ENCODE peak calls at places on chromosomes 12 and 14, in ten cellular contexts. One of them, this sample, is unnamed.

GRCh38 chr14:102185360-102185759 is 45.7 kb downstream of the WDR20 start:
- DNase-seq in body of pancreas: no peak
- DNase-seq in right lobe of liver: no peak
- DNase-seq in adrenal gland: no peak
- DNase-seq in prostate gland: no peak
- DNase-seq in endothelial cell of umbilical vein: no peak
- DNase-seq in stomach: peak; percentile 58
- DNase-seq in tibial nerve: no peak
- DNase-seq in esophagus muscularis mucosa: no peak
- DNase-seq in K562: no peak
- DNase-seq in this sample: no peak

GRCh38 chr12:53695148-53696138 is 19.6 kb upstream of the ATP5MC2 start:
- DNase-seq in endothelial cell of umbilical vein: peak; percentile 55
- DNase-seq in stomach: peak; percentile 46
- DNase-seq in K562: peak; percentile 63
- DNase-seq in body of pancreas: peak; percentile 28
- DNase-seq in right lobe of liver: peak; percentile 27
- DNase-seq in tibial nerve: no peak
- DNase-seq in esophagus muscularis mucosa: no peak
- DNase-seq in prostate gland: no peak
- DNase-seq in adrenal gland: no peak
- DNase-seq in this sample: no peak

GRCh38 chr14:55062517-55063351 is 11.3 kb downstream of the MAPK1IP1L start:
- DNase-seq in esophagus muscularis mucosa: no peak
- DNase-seq in stomach: no peak
- DNase-seq in body of pancreas: no peak
- DNase-seq in right lobe of liver: no peak
- DNase-seq in endothelial cell of umbilical vein: no peak
- DNase-seq in tibial nerve: no peak
- DNase-seq in adrenal gland: peak; percentile 49
- DNase-seq in prostate gland: no peak
- DNase-seq in K562: no peak
- DNase-seq in this sample: no peak

GRCh38 chr12:106296179-106296877 is 6.2 kb upstream of the TCP11L2 start:
- DNase-seq in endothelial cell of umbilical vein: no peak
- DNase-seq in prostate gland: no peak
- DNase-seq in K562: no peak
- DNase-seq in tibial nerve: no peak
- DNase-seq in right lobe of liver: no peak
- DNase-seq in esophagus muscularis mucosa: no peak
- DNase-seq in body of pancreas: no peak
- DNase-seq in adrenal gland: no peak
- DNase-seq in stomach: no peak
- DNase-seq in this sample: no peak

GRCh38 chr12:61536525-61536924 is 723.7 kb upstream of the USP15 start:
- DNase-seq in tibial nerve: no peak
- DNase-seq in endothelial cell of umbilical vein: no peak
- DNase-seq in adrenal gland: peak; percentile 27
- DNase-seq in body of pancreas: peak; percentile 50
- DNase-seq in right lobe of liver: no peak
- DNase-seq in stomach: no peak
- DNase-seq in K562: no peak
- DNase-seq in prostate gland: no peak
- DNase-seq in esophagus muscularis mucosa: no peak
- DNase-seq in this sample: no peak

GRCh38 chr12:132162508-132163031 is 18.3 kb downstream of the NOC4L start:
- DNase-seq in body of pancreas: no peak
- DNase-seq in tibial nerve: no peak
- DNase-seq in adrenal gland: peak; percentile 22
- DNase-seq in right lobe of liver: peak; percentile 82
- DNase-seq in prostate gland: no peak
- DNase-seq in stomach: no peak
- DNase-seq in endothelial cell of umbilical vein: no peak
- DNase-seq in K562: no peak
- DNase-seq in esophagus muscularis mucosa: no peak
- DNase-seq in this sample: no peak

GRCh38 chr12:54526800-54527630 is 22.4 kb upstream of the PDE1B start:
- DNase-seq in stomach: peak; percentile 39
- DNase-seq in esophagus muscularis mucosa: no peak
- DNase-seq in K562: peak; percentile 67
- DNase-seq in body of pancreas: peak; percentile 41
- DNase-seq in endothelial cell of umbilical vein: peak; percentile 40
- DNase-seq in right lobe of liver: no peak
- DNase-seq in prostate gland: no peak
- DNase-seq in tibial nerve: no peak
- DNase-seq in adrenal gland: peak; percentile 34
- DNase-seq in this sample: no peak

GRCh38 chr14:56494167-56494566 is 85.4 kb upstream of the TMEM260 start:
- DNase-seq in right lobe of liver: no peak
- DNase-seq in K562: no peak
- DNase-seq in body of pancreas: no peak
- DNase-seq in stomach: no peak
- DNase-seq in prostate gland: no peak
- DNase-seq in adrenal gland: no peak
- DNase-seq in endothelial cell of umbilical vein: no peak
- DNase-seq in esophagus muscularis mucosa: peak; percentile 75
- DNase-seq in tibial nerve: no peak
- DNase-seq in this sample: no peak

DNA sequence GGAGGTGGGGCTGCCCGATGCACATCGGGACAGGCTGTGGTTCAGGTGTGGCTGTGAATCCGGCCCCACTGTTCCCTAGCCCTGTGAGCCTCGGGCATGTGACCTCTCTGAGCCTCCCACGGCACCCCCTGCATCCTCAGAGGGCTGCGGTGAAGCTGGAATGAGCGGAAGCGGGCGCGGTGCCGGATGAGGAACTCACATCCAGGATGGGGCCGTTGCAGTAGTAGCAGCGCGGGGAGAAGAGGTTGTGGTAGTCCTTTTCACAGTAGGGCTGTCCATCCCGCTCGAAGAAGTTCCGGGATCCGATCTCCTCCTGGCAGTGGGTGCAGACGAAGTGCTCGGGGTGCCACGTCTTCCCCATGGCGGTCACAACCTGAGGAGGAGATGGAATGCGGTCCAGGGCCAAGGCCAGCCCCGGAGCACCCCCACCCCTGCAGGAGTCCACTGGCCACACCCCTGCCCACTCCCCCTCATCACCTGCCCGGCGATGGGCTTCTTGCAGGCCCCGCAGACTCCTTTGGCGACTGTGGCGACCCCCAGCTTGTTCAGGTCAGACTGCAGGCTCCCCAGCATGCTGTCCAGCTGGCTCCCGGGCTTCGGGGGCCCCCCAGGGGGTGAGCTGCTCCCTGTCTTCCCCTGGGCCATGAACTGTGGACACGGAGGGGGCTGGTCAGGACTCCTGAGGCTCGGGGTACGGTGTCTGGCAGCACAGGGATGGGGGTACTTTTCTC is 13.9 kb upstream of the RPLP0 start:
- DNase-seq in body of pancreas: no peak
- DNase-seq in adrenal gland: no peak
- DNase-seq in K562: no peak
- DNase-seq in stomach: no peak
- DNase-seq in prostate gland: no peak
- DNase-seq in endothelial cell of umbilical vein: no peak
- DNase-seq in tibial nerve: no peak
- DNase-seq in esophagus muscularis mucosa: no peak
- DNase-seq in right lobe of liver: no peak
- DNase-seq in this sample: no peak
- TF ChIP-seq POLR2A in body of pancreas: no peak
- TF ChIP-seq POLR2A in adrenal gland: no peak
- TF ChIP-seq POLR2A in K562: no peak
- TF ChIP-seq POLR2A in stomach: no peak
- TF ChIP-seq POLR2A in prostate gland: no peak
- TF ChIP-seq POLR2A in endothelial cell of umbilical vein: no peak
- TF ChIP-seq POLR2A in tibial nerve: no peak
- TF ChIP-seq POLR2A in esophagus muscularis mucosa: no peak
- TF ChIP-seq POLR2A in right lobe of liver: no peak
- TF ChIP-seq POLR2A in this sample: no peak

GRCh38 chr12:49761677-49762467 is 20.5 kb downstream of the TMBIM6 start:
- DNase-seq in esophagus muscularis mucosa: no peak
- DNase-seq in body of pancreas: no peak
- DNase-seq in right lobe of liver: no peak
- DNase-seq in prostate gland: no peak
- DNase-seq in tibial nerve: no peak
- DNase-seq in adrenal gland: no peak
- DNase-seq in K562: no peak
- DNase-seq in stomach: no peak
- DNase-seq in endothelial cell of umbilical vein: no peak
- DNase-seq in this sample: no peak
- H3K27ac ChIP-seq in esophagus muscularis mucosa: no peak overlapping the region
- H3K27ac ChIP-seq in body of pancreas: no peak overlapping the region
- H3K27ac ChIP-seq in right lobe of liver: no peak overlapping the region
- H3K27ac ChIP-seq in prostate gland: no peak overlapping the region
- H3K27ac ChIP-seq in tibial nerve: no peak overlapping the region
- H3K27ac ChIP-seq in adrenal gland: no peak overlapping the region
- H3K27ac ChIP-seq in K562: no peak overlapping the region
- H3K27ac ChIP-seq in stomach: no peak overlapping the region
- H3K27ac ChIP-seq in endothelial cell of umbilical vein: no peak overlapping the region
- H3K27ac ChIP-seq in this sample: no peak overlapping the region

GRCh38 chr12:19428261-19428660 is 11.0 kb upstream of the AEBP2 start:
- DNase-seq in stomach: no peak
- DNase-seq in tibial nerve: no peak
- DNase-seq in prostate gland: no peak
- DNase-seq in adrenal gland: no peak
- DNase-seq in endothelial cell of umbilical vein: no peak
- DNase-seq in right lobe of liver: no peak
- DNase-seq in body of pancreas: no peak
- DNase-seq in K562: no peak
- DNase-seq in esophagus muscularis mucosa: no peak
- DNase-seq in this sample: no peak

GRCh38 chr12:19430988-19431387 is 8.3 kb upstream of the AEBP2 start:
- DNase-seq in tibial nerve: no peak
- DNase-seq in right lobe of liver: no peak
- DNase-seq in stomach: no peak
- DNase-seq in body of pancreas: no peak
- DNase-seq in esophagus muscularis mucosa: no peak
- DNase-seq in K562: no peak
- DNase-seq in adrenal gland: no peak
- DNase-seq in endothelial cell of umbilical vein: peak; percentile 37
- DNase-seq in prostate gland: no peak
- DNase-seq in this sample: no peak

GRCh38 chr12:19432309-19433170 is 6.8 kb upstream of the AEBP2 start:
- DNase-seq in prostate gland: no peak
- DNase-seq in esophagus muscularis mucosa: no peak
- DNase-seq in endothelial cell of umbilical vein: no peak
- DNase-seq in adrenal gland: no peak
- DNase-seq in body of pancreas: no peak
- DNase-seq in stomach: no peak
- DNase-seq in K562: no peak
- DNase-seq in tibial nerve: no peak
- DNase-seq in right lobe of liver: no peak
- DNase-seq in this sample: no peak

GRCh38 chr12:19434538-19434937 is 4.8 kb upstream of the AEBP2 start:
- DNase-seq in body of pancreas: no peak
- DNase-seq in right lobe of liver: no peak
- DNase-seq in stomach: no peak
- DNase-seq in endothelial cell of umbilical vein: no peak
- DNase-seq in K562: no peak
- DNase-seq in esophagus muscularis mucosa: peak; percentile 34
- DNase-seq in prostate gland: no peak
- DNase-seq in adrenal gland: no peak
- DNase-seq in tibial nerve: no peak
- DNase-seq in this sample: no peak

DNA sequence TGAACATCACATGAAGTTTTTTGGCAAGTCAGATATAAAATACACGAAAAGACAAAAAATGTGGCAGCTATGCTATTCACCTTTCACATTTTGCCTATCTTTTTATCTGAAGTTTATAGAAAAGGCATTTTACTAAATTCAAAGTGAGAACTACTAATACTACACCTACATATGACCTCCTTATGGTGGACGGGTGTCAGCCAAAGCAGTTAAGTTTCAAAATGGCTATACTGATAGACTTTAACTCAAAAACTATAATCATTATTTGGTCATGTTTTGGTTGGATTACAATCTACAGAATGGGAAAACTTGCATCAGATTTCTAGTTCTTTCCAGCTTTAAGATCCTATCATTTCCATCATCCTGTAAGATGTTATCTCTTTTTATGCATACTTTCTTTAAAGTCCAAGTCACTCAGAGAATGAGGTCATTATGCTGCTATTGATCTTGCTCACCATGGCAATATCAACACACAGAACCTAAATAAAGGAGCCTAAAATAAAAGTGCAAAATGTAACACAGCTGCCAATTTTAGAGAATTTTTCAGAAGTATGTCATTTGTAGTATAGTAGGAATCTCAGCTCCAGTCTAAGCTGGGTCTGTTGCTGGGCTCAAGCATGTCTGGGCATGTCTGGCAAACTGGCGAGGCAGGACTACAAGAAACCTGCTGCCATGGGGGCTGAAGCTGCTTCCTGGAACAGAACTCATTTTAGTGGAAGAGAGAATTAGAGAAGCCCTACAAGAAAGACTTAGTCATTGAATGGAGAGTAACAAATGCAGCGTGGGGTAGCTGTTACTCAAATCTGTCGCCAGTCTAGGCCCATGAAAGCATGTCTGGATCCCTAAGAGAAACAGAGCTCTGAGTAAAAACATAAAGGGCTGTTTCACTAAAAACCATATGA is 7.6 kb upstream of the AEBP2 start:
- DNase-seq in esophagus muscularis mucosa: no peak
- DNase-seq in body of pancreas: no peak
- DNase-seq in stomach: no peak
- DNase-seq in adrenal gland: no peak
- DNase-seq in prostate gland: peak; percentile 28
- DNase-seq in right lobe of liver: no peak
- DNase-seq in endothelial cell of umbilical vein: peak; percentile 75
- DNase-seq in K562: no peak
- DNase-seq in tibial nerve: no peak
- DNase-seq in this sample: no peak
- TF ChIP-seq POLR2A in esophagus muscularis mucosa: no peak
- TF ChIP-seq POLR2A in body of pancreas: no peak
- TF ChIP-seq POLR2A in stomach: no peak
- TF ChIP-seq POLR2A in adrenal gland: no peak
- TF ChIP-seq POLR2A in prostate gland: no peak
- TF ChIP-seq POLR2A in right lobe of liver: no peak
- TF ChIP-seq POLR2A in endothelial cell of umbilical vein: no peak
- TF ChIP-seq POLR2A in K562: no peak
- TF ChIP-seq POLR2A in tibial nerve: no peak
- TF ChIP-seq POLR2A in this sample: no peak

GRCh38 chr14:84749191-84749945 is 780.6 kb upstream of the FLRT2 start:
- DNase-seq in right lobe of liver: no peak
- DNase-seq in K562: no peak
- DNase-seq in adrenal gland: no peak
- DNase-seq in tibial nerve: no peak
- DNase-seq in stomach: no peak
- DNase-seq in esophagus muscularis mucosa: no peak
- DNase-seq in body of pancreas: no peak
- DNase-seq in endothelial cell of umbilical vein: peak; percentile 52
- DNase-seq in prostate gland: no peak
- DNase-seq in this sample: no peak

GRCh38 chr14:84751745-84752144 is 778.2 kb upstream of the FLRT2 start:
- DNase-seq in adrenal gland: no peak
- DNase-seq in stomach: no peak
- DNase-seq in esophagus muscularis mucosa: no peak
- DNase-seq in tibial nerve: no peak
- DNase-seq in endothelial cell of umbilical vein: no peak
- DNase-seq in body of pancreas: no peak
- DNase-seq in right lobe of liver: no peak
- DNase-seq in K562: no peak
- DNase-seq in prostate gland: no peak
- DNase-seq in this sample: no peak

GRCh38 chr14:84750284-84750683 is 779.7 kb upstream of the FLRT2 start:
- DNase-seq in esophagus muscularis mucosa: no peak
- DNase-seq in K562: no peak
- DNase-seq in right lobe of liver: no peak
- DNase-seq in body of pancreas: no peak
- DNase-seq in prostate gland: no peak
- DNase-seq in adrenal gland: no peak
- DNase-seq in stomach: no peak
- DNase-seq in tibial nerve: no peak
- DNase-seq in endothelial cell of umbilical vein: peak; percentile 52
- DNase-seq in this sample: no peak

GRCh38 chr14:84750763-84751554 is 779.0 kb upstream of the FLRT2 start:
- DNase-seq in adrenal gland: no peak
- DNase-seq in right lobe of liver: no peak
- DNase-seq in tibial nerve: no peak
- DNase-seq in body of pancreas: no peak
- DNase-seq in K562: no peak
- DNase-seq in stomach: no peak
- DNase-seq in prostate gland: no peak
- DNase-seq in endothelial cell of umbilical vein: peak; percentile 38
- DNase-seq in esophagus muscularis mucosa: no peak
- DNase-seq in this sample: no peak
- H3K27ac ChIP-seq in adrenal gland: no peak overlapping the region
- H3K27ac ChIP-seq in right lobe of liver: no peak overlapping the region
- H3K27ac ChIP-seq in tibial nerve: no peak overlapping the region
- H3K27ac ChIP-seq in body of pancreas: peak overlapping the region; percentile 18
- H3K27ac ChIP-seq in K562: no peak overlapping the region
- H3K27ac ChIP-seq in stomach: no peak overlapping the region
- H3K27ac ChIP-seq in prostate gland: no peak overlapping the region
- H3K27ac ChIP-seq in endothelial cell of umbilical vein: no peak overlapping the region
- H3K27ac ChIP-seq in esophagus muscularis mucosa: no peak overlapping the region
- H3K27ac ChIP-seq in this sample: no peak overlapping the region

This sample was measured in esophagus squamous epithelium.